ENCODE peak calls at places on chromosome 7, in five cellular contexts. One of them, this sample, is unnamed.

GRCh38 chr7:43669286-43670081 is 59.8 kb downstream of the COA1 start:
- DNase-seq in H9: peak
- DNase-seq in mesenchymal stem cell: peak
- DNase-seq in H1: peak
- DNase-seq in trophoblast cell: no peak
- DNase-seq in this sample: no peak

GRCh38 chr7:14839307-14839706 is 63.2 kb downstream of the DGKB start:
- DNase-seq in H9: no peak
- DNase-seq in mesenchymal stem cell: no peak
- DNase-seq in H1: no peak
- DNase-seq in trophoblast cell: no peak
- DNase-seq in this sample: no peak

GRCh38 chr7:69864822-69865221 is 266.5 kb downstream of the AUTS2 start:
- DNase-seq in H9: no peak
- DNase-seq in mesenchymal stem cell: no peak
- DNase-seq in H1: no peak
- DNase-seq in trophoblast cell: no peak
- DNase-seq in this sample: no peak

GRCh38 chr7:135964254-135964653 is 12.9 kb downstream of the MTPN start:
- DNase-seq in H9: no peak
- DNase-seq in mesenchymal stem cell: no peak
- DNase-seq in H1: no peak
- DNase-seq in trophoblast cell: no peak
- DNase-seq in this sample: no peak

GRCh38 chr7:37832194-37832593 is 16.2 kb upstream of the NME8 start:
- DNase-seq in H9: no peak
- DNase-seq in mesenchymal stem cell: no peak
- DNase-seq in H1: no peak
- DNase-seq in trophoblast cell: peak
- DNase-seq in this sample: no peak

GRCh38 chr7:66697451-66698438 is 42.8 kb upstream of the RABGEF1 start:
- DNase-seq in H9: no peak
- DNase-seq in mesenchymal stem cell: peak
- DNase-seq in H1: no peak
- DNase-seq in trophoblast cell: no peak
- DNase-seq in this sample: no peak

GRCh38 chr7:114819629-114820362 is 102.1 kb upstream of the MDFIC start:
- DNase-seq in H9: no peak
- DNase-seq in mesenchymal stem cell: peak
- DNase-seq in H1: no peak
- DNase-seq in trophoblast cell: peak
- DNase-seq in this sample: no peak

GRCh38 chr7:4784799-4785198 is 9.4 kb downstream of the AP5Z1 start:
- DNase-seq in H9: no peak
- DNase-seq in mesenchymal stem cell: no peak
- DNase-seq in H1: no peak
- DNase-seq in trophoblast cell: no peak
- DNase-seq in this sample: no peak

GRCh38 chr7:128909605-128910568 is 622 bp downstream of the KCP start:
- DNase-seq in H9: peak
- DNase-seq in mesenchymal stem cell: peak
- DNase-seq in H1: peak
- DNase-seq in trophoblast cell: no peak
- DNase-seq in this sample: no peak

GRCh38 chr7:113370910-113371309 is 252.6 kb upstream of the SMIM30 start:
- DNase-seq in H9: no peak
- DNase-seq in mesenchymal stem cell: no peak
- DNase-seq in H1: no peak
- DNase-seq in trophoblast cell: no peak
- DNase-seq in this sample: no peak

GRCh38 chr7:105524840-105525239 is 2.8 kb upstream of the PUS7 start:
- DNase-seq in H9: no peak
- DNase-seq in mesenchymal stem cell: no peak
- DNase-seq in H1: no peak
- DNase-seq in trophoblast cell: no peak
- DNase-seq in this sample: no peak

GRCh38 chr7:155533120-155533826 is 13.1 kb downstream of the CNPY1 start:
- DNase-seq in H9: no peak
- DNase-seq in mesenchymal stem cell: no peak
- DNase-seq in H1: peak
- DNase-seq in trophoblast cell: no peak
- DNase-seq in this sample: peak

GRCh38 chr7:34425631-34426384 is 232.2 kb upstream of the NPSR1 start:
- DNase-seq in H9: no peak
- DNase-seq in mesenchymal stem cell: no peak
- DNase-seq in H1: no peak
- DNase-seq in trophoblast cell: no peak
- DNase-seq in this sample: no peak

GRCh38 chr7:14009453-14010418 is 20.3 kb upstream of the ETV1 start:
- DNase-seq in H9: no peak
- DNase-seq in mesenchymal stem cell: no peak
- DNase-seq in H1: no peak
- DNase-seq in trophoblast cell: no peak
- DNase-seq in this sample: no peak

GRCh38 chr7:69399038-69399800 is 199.1 kb upstream of the AUTS2 start:
- DNase-seq in H9: peak
- DNase-seq in mesenchymal stem cell: peak
- DNase-seq in H1: no peak
- DNase-seq in trophoblast cell: no peak
- DNase-seq in this sample: no peak

DNA sequence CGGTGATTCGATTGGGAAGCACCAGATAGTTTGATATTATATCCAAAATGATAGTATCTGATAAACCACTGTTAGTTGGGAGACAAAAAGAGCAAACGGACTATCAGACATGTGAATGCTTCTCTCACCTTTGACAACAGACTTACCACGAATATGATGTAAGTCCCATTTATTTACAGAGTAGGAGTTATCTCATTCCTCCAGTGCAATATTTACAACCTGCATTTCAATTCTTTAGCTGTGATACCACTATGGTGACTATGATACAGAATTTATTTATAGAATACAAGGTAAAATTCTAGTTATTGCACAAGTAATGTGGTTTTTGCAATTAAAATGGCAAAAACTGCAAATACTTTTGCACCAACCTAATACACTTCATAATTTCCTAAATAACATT is 61.6 kb downstream of the ESYT2 start:
- DNase-seq in H9: no peak
- DNase-seq in mesenchymal stem cell: no peak
- DNase-seq in H1: no peak
- DNase-seq in trophoblast cell: no peak
- DNase-seq in this sample: no peak
- H2BK12ac ChIP-seq in H9: no peak
- H2BK12ac ChIP-seq in mesenchymal stem cell: no peak
- H2BK12ac ChIP-seq in H1: no peak
- H2BK12ac ChIP-seq in trophoblast cell: no peak
- H2BK12ac ChIP-seq in this sample: no peak

GRCh38 chr7:54546986-54547314 is 4.8 kb downstream of the VSTM2A start:
- DNase-seq in H9: no peak
- DNase-seq in mesenchymal stem cell: no peak
- DNase-seq in H1: no peak
- DNase-seq in trophoblast cell: no peak
- DNase-seq in this sample: no peak
- H2BK12ac ChIP-seq in H9: no peak
- H2BK12ac ChIP-seq in mesenchymal stem cell: no peak
- H2BK12ac ChIP-seq in H1: no peak
- H2BK12ac ChIP-seq in trophoblast cell: no peak
- H2BK12ac ChIP-seq in this sample: no peak

GRCh38 chr7:65444899-65445823 is 71.5 kb downstream of the ZNF92 start:
- DNase-seq in H9: no peak
- DNase-seq in mesenchymal stem cell: no peak
- DNase-seq in H1: no peak
- DNase-seq in trophoblast cell: no peak
- DNase-seq in this sample: no peak

GRCh38 chr7:65453631-65454030 is 80.0 kb downstream of the ZNF92 start:
- DNase-seq in H9: no peak
- DNase-seq in mesenchymal stem cell: no peak
- DNase-seq in H1: no peak
- DNase-seq in trophoblast cell: no peak
- DNase-seq in this sample: no peak

GRCh38 chr7:65454479-65454878 is 80.8 kb downstream of the ZNF92 start:
- DNase-seq in H9: no peak
- DNase-seq in mesenchymal stem cell: no peak
- DNase-seq in H1: no peak
- DNase-seq in trophoblast cell: no peak
- DNase-seq in this sample: no peak

GRCh38 chr7:65448824-65449504 is 75.3 kb downstream of the ZNF92 start:
- DNase-seq in H9: no peak
- DNase-seq in mesenchymal stem cell: no peak
- DNase-seq in H1: no peak
- DNase-seq in trophoblast cell: no peak
- DNase-seq in this sample: no peak

DNA sequence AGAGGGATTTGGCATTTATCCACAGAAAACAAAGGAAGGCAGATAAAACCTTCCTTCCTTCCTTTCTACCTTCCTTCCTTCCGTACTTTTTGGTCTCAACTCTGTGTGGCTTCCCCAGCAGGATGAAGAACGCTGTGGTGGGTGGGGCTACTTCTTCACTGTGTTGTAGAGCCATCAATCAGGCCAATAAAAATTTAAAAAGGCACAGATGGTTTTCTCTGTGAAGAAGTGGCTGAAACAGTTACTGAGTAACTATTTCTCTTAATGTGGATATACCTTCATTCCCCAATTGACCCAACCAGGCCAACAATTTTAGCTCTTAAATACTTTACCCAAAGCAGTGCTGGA is 75.8 kb downstream of the ZNF92 start:
- DNase-seq in H9: no peak
- DNase-seq in mesenchymal stem cell: no peak
- DNase-seq in H1: no peak
- DNase-seq in trophoblast cell: no peak
- DNase-seq in this sample: no peak
- H2BK12ac ChIP-seq in H9: no peak
- H2BK12ac ChIP-seq in mesenchymal stem cell: no peak
- H2BK12ac ChIP-seq in H1: no peak
- H2BK12ac ChIP-seq in trophoblast cell: no peak
- H2BK12ac ChIP-seq in this sample: no peak

DNA sequence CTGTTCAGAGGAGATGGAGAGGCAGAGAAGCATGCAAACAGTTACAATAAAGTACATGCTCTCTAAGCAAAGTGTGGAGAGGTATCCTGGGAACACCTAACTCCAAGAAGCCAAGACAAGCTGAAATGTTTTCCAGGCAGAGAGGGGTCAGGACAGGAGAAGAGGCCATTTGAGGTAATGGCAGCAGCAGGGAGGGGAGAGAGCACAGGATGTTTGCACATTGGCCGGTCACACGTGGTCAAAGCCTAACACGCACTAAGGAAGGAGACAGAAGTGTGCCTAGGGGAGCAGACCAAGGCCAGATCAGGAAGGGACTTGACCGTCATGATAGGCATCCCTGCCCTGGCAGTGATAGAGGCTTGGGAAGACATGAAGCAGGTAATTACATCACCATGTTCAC is 101.5 kb downstream of the CTTNBP2 start:
- DNase-seq in H9: no peak
- DNase-seq in mesenchymal stem cell: no peak
- DNase-seq in H1: no peak
- DNase-seq in trophoblast cell: no peak
- DNase-seq in this sample: no peak
- H2BK12ac ChIP-seq in H9: no peak
- H2BK12ac ChIP-seq in mesenchymal stem cell: peak
- H2BK12ac ChIP-seq in H1: no peak
- H2BK12ac ChIP-seq in trophoblast cell: no peak
- H2BK12ac ChIP-seq in this sample: no peak

GRCh38 chr7:25288536-25289283 is 60.4 kb upstream of the NPVF start:
- DNase-seq in H9: no peak
- DNase-seq in mesenchymal stem cell: no peak
- DNase-seq in H1: no peak
- DNase-seq in trophoblast cell: no peak
- DNase-seq in this sample: no peak

GRCh38 chr7:25294624-25295023 is 66.3 kb upstream of the NPVF start:
- DNase-seq in H9: no peak
- DNase-seq in mesenchymal stem cell: no peak
- DNase-seq in H1: no peak
- DNase-seq in trophoblast cell: no peak
- DNase-seq in this sample: no peak

GRCh38 chr7:25286756-25287155 is 58.5 kb upstream of the NPVF start:
- DNase-seq in H9: no peak
- DNase-seq in mesenchymal stem cell: no peak
- DNase-seq in H1: no peak
- DNase-seq in trophoblast cell: no peak
- DNase-seq in this sample: no peak

GRCh38 chr7:25295404-25295803 is 67.1 kb upstream of the NPVF start:
- DNase-seq in H9: no peak
- DNase-seq in mesenchymal stem cell: no peak
- DNase-seq in H1: no peak
- DNase-seq in trophoblast cell: no peak
- DNase-seq in this sample: no peak

GRCh38 chr7:25289522-25289921 is 61.2 kb upstream of the NPVF start:
- DNase-seq in H9: no peak
- DNase-seq in mesenchymal stem cell: no peak
- DNase-seq in H1: no peak
- DNase-seq in trophoblast cell: no peak
- DNase-seq in this sample: no peak
- H2BK12ac ChIP-seq in H9: no peak
- H2BK12ac ChIP-seq in mesenchymal stem cell: no peak
- H2BK12ac ChIP-seq in H1: no peak
- H2BK12ac ChIP-seq in trophoblast cell: no peak
- H2BK12ac ChIP-seq in this sample: no peak

DNA sequence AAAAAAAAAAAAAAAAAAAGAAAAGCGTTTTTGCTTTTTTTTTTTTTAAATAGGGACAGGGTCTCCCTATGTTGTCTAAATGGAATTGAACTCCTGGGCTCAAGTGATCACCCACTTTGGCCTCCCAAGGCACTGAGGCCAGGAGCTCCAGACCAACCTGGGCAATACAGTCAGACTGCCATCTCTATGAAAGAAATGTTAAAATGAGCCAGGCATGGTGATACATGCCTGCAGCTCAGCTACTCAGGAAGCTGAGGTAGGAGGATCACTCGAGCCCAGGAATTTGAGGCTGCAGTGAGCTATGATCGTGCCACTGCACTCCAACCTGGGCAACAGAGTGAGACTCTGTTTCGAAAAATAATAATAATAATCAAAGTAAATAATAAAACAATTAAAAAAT is 16.5 kb upstream of the LMTK2 start:
- DNase-seq in H9: no peak
- DNase-seq in mesenchymal stem cell: no peak
- DNase-seq in H1: peak
- DNase-seq in trophoblast cell: peak
- DNase-seq in this sample: no peak
- H2BK12ac ChIP-seq in H9: no peak
- H2BK12ac ChIP-seq in mesenchymal stem cell: no peak
- H2BK12ac ChIP-seq in H1: no peak
- H2BK12ac ChIP-seq in trophoblast cell: no peak
- H2BK12ac ChIP-seq in this sample: no peak

DNA sequence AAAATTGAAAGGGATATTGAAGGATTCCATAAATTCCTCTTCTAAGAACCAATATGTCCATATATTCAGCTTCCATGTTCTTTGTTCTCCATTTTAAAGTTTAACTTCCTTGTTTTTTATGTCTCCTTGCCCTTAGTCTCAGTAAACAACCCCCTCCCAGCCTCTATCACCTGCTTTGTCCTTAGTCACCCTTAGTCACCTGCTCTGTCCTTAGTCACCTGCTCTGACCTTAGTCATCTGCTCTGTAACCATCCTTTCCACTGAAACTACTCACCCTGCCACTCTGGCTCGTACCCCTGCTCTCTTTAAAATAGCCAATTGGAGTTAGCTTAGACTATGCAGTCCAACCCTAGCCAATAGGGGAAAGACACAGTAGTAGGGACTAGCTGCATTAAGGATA is 136.2 kb upstream of the TMEM106B start:
- DNase-seq in H9: no peak
- DNase-seq in mesenchymal stem cell: no peak
- DNase-seq in H1: no peak
- DNase-seq in trophoblast cell: no peak
- DNase-seq in this sample: no peak
- H2BK12ac ChIP-seq in H9: no peak
- H2BK12ac ChIP-seq in mesenchymal stem cell: no peak
- H2BK12ac ChIP-seq in H1: no peak
- H2BK12ac ChIP-seq in trophoblast cell: no peak
- H2BK12ac ChIP-seq in this sample: no peak